ENCODE peak calls at places on chromosomes 11 and 22, in five cellular contexts. One of them, this sample, is unnamed.

GRCh38 chr22:45246060-45246985 is 5.6 kb upstream of the KIAA0930 start:
- DNase-seq in colonic mucosa: peak; percentile 87
- DNase-seq in HAP-1: no peak
- DNase-seq in SJSA1: peak; percentile 83
- DNase-seq in spleen: no peak
- DNase-seq in this sample: no peak

GRCh38 chr11:110077866-110078325 is 15.3 kb upstream of the ZC3H12C start:
- DNase-seq in colonic mucosa: no peak
- DNase-seq in spleen: no peak
- DNase-seq in HAP-1: peak; percentile 90
- DNase-seq in SJSA1: peak; percentile 20
- DNase-seq in this sample: no peak

GRCh38 chr11:62025429-62026105 is 58.1 kb upstream of the FTH1 start:
- DNase-seq in colonic mucosa: peak; percentile 85
- DNase-seq in SJSA1: peak; percentile 52
- DNase-seq in HAP-1: no peak
- DNase-seq in spleen: peak; percentile 87
- DNase-seq in this sample: peak; percentile 27

GRCh38 chr22:32206774-32207758 is 2.2 kb upstream of the RFPL2 start:
- DNase-seq in SJSA1: no peak
- DNase-seq in HAP-1: no peak
- DNase-seq in colonic mucosa: peak; percentile 51
- DNase-seq in spleen: peak; percentile 76
- DNase-seq in this sample: no peak

GRCh38 chr11:61482513-61482912 is 26.0 kb upstream of the LRRC10B start:
- DNase-seq in colonic mucosa: no peak
- DNase-seq in spleen: no peak
- DNase-seq in HAP-1: no peak
- DNase-seq in SJSA1: no peak
- DNase-seq in this sample: no peak

GRCh38 chr22:22219140-22219996 is 25.2 kb upstream of the VPREB1 start:
- DNase-seq in spleen: no peak
- DNase-seq in colonic mucosa: no peak
- DNase-seq in SJSA1: no peak
- DNase-seq in HAP-1: no peak
- DNase-seq in this sample: no peak

GRCh38 chr22:37633082-37633692 is 6.3 kb upstream of the SH3BP1 start:
- DNase-seq in SJSA1: no peak
- DNase-seq in HAP-1: no peak
- DNase-seq in spleen: peak; percentile 88
- DNase-seq in colonic mucosa: no peak
- DNase-seq in this sample: no peak

GRCh38 chr22:44645083-44645482 is 56.9 kb upstream of the PRR5 start:
- DNase-seq in SJSA1: no peak
- DNase-seq in spleen: no peak
- DNase-seq in HAP-1: no peak
- DNase-seq in colonic mucosa: no peak
- DNase-seq in this sample: no peak

GRCh38 chr22:20940178-20940790 is 23.1 kb downstream of the CRKL start:
- DNase-seq in SJSA1: no peak
- DNase-seq in HAP-1: no peak
- DNase-seq in colonic mucosa: no peak
- DNase-seq in spleen: no peak
- DNase-seq in this sample: no peak

GRCh38 chr22:17493384-17493981 is 69.8 kb upstream of the SLC25A18 start:
- DNase-seq in spleen: no peak
- DNase-seq in colonic mucosa: no peak
- DNase-seq in SJSA1: no peak
- DNase-seq in HAP-1: no peak
- DNase-seq in this sample: no peak

GRCh38 chr22:49733631-49734030 is 94.0 kb downstream of the BRD1 start:
- DNase-seq in SJSA1: no peak
- DNase-seq in spleen: no peak
- DNase-seq in HAP-1: no peak
- DNase-seq in colonic mucosa: no peak
- DNase-seq in this sample: no peak

GRCh38 chr22:39966522-39966921 is 6.3 kb downstream of the TMA7B start:
- DNase-seq in SJSA1: no peak
- DNase-seq in HAP-1: no peak
- DNase-seq in colonic mucosa: peak; percentile 26
- DNase-seq in spleen: no peak
- DNase-seq in this sample: no peak

GRCh38 chr11:20035701-20036601 is 124.3 kb downstream of the DBX1 start:
- DNase-seq in SJSA1: peak; percentile 40
- DNase-seq in colonic mucosa: no peak
- DNase-seq in HAP-1: no peak
- DNase-seq in spleen: no peak
- DNase-seq in this sample: no peak

GRCh38 chr11:1197886-1198765 is 24.7 kb upstream of the MUC5B start:
- DNase-seq in spleen: peak; percentile 62
- DNase-seq in colonic mucosa: no peak
- DNase-seq in HAP-1: no peak
- DNase-seq in SJSA1: no peak
- DNase-seq in this sample: peak; percentile 1

GRCh38 chr11:5069272-5069671 is at the start of gene OR52E1:
- DNase-seq in SJSA1: no peak
- DNase-seq in spleen: no peak
- DNase-seq in HAP-1: no peak
- DNase-seq in colonic mucosa: no peak
- DNase-seq in this sample: no peak

GRCh38 chr11:62444271-62444833 is 25.5 kb downstream of the SCGB1A1 start:
- DNase-seq in SJSA1: peak; percentile 74
- DNase-seq in HAP-1: no peak
- DNase-seq in spleen: peak; percentile 85
- DNase-seq in colonic mucosa: peak; percentile 66
- DNase-seq in this sample: peak; percentile 42

GRCh38 chr22:24482586-24482985 is 12.5 kb upstream of the UPB1 start:
- DNase-seq in spleen: no peak
- DNase-seq in SJSA1: peak; percentile 53
- DNase-seq in colonic mucosa: no peak
- DNase-seq in HAP-1: no peak
- DNase-seq in this sample: no peak

GRCh38 chr11:123654566-123655081 is at the start of gene SCN3B:
- DNase-seq in colonic mucosa: peak; percentile 73
- DNase-seq in SJSA1: peak; percentile 25
- DNase-seq in spleen: no peak
- DNase-seq in HAP-1: peak; percentile 70
- DNase-seq in this sample: no peak

GRCh38 chr11:64856382-64857227 is 12.2 kb upstream of the CDC42BPG start:
- DNase-seq in colonic mucosa: peak; percentile 45
- DNase-seq in HAP-1: no peak
- DNase-seq in SJSA1: peak; percentile 87
- DNase-seq in spleen: no peak
- DNase-seq in this sample: peak; percentile 89

GRCh38 chr22:39658367-39658766 is 87.8 kb downstream of the CACNA1I start:
- DNase-seq in spleen: no peak
- DNase-seq in SJSA1: no peak
- DNase-seq in colonic mucosa: no peak
- DNase-seq in HAP-1: no peak
- DNase-seq in this sample: no peak

GRCh38 chr11:13376402-13376801 is 86.6 kb downstream of the BTBD10 start:
- DNase-seq in spleen: no peak
- DNase-seq in HAP-1: no peak
- DNase-seq in SJSA1: no peak
- DNase-seq in colonic mucosa: no peak
- DNase-seq in this sample: no peak

GRCh38 chr22:48367731-48368130 is 1459.9 kb downstream of the BRD1 start:
- DNase-seq in spleen: no peak
- DNase-seq in SJSA1: no peak
- DNase-seq in colonic mucosa: no peak
- DNase-seq in HAP-1: no peak
- DNase-seq in this sample: no peak

GRCh38 chr11:120775986-120776682 is 247.8 kb upstream of the TBCEL start:
- DNase-seq in SJSA1: no peak
- DNase-seq in HAP-1: no peak
- DNase-seq in spleen: no peak
- DNase-seq in colonic mucosa: no peak
- DNase-seq in this sample: no peak

GRCh38 chr11:83194284-83195175 is 1.0 kb downstream of the ANKRD42 start:
- DNase-seq in spleen: peak; percentile 93
- DNase-seq in colonic mucosa: peak; percentile 68
- DNase-seq in HAP-1: peak; percentile 26
- DNase-seq in SJSA1: peak; percentile 47
- DNase-seq in this sample: peak; percentile 37

GRCh38 chr11:58628446-58628845 is 6.0 kb downstream of the CNTF start:
- DNase-seq in SJSA1: no peak
- DNase-seq in spleen: no peak
- DNase-seq in HAP-1: no peak
- DNase-seq in colonic mucosa: no peak
- DNase-seq in this sample: no peak

DNA sequence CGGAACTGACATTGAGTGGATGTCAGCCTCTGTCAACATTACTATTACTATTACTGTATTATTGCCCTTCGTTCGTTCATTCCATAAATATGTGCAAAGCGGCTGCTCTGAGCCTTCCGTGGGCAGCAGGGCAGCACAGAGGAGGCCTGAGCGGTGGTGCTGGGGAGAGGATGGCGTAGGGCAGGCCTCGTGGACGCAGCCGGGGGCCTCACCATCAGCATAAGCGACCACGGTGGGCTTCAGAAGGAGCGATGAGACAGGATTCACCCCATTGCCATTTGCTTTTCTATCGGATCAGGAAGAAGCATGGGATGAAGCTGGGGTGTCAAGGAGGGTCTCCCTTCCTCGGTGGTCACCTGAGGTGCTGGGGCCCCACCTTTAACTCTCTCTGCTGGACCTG is 22.7 kb downstream of the ANO1 start:
- DNase-seq in spleen: no peak
- DNase-seq in SJSA1: no peak
- DNase-seq in colonic mucosa: no peak
- DNase-seq in HAP-1: no peak
- DNase-seq in this sample: no peak
- H3K27me3 ChIP-seq in spleen: no peaks in the 10 kb centered on the region
- H3K27me3 ChIP-seq in SJSA1: peaks cover 62% of the 10 kb centered on the region
- H3K27me3 ChIP-seq in colonic mucosa: no peaks in the 10 kb centered on the region
- H3K27me3 ChIP-seq in HAP-1: no peaks in the 10 kb centered on the region
- H3K27me3 ChIP-seq in this sample: no peaks in the 10 kb centered on the region

GRCh38 chr11:93288079-93288478 is 42.5 kb upstream of the DEUP1 start:
- DNase-seq in colonic mucosa: no peak
- DNase-seq in HAP-1: no peak
- DNase-seq in spleen: no peak
- DNase-seq in SJSA1: no peak
- DNase-seq in this sample: no peak

GRCh38 chr11:93287434-93287833 is 43.1 kb upstream of the DEUP1 start:
- DNase-seq in SJSA1: no peak
- DNase-seq in HAP-1: no peak
- DNase-seq in colonic mucosa: no peak
- DNase-seq in spleen: no peak
- DNase-seq in this sample: no peak

GRCh38 chr11:93288767-93289166 is 41.8 kb upstream of the DEUP1 start:
- DNase-seq in colonic mucosa: no peak
- DNase-seq in SJSA1: no peak
- DNase-seq in HAP-1: no peak
- DNase-seq in spleen: no peak
- DNase-seq in this sample: no peak

GRCh38 chr11:93290061-93290460 is 40.5 kb upstream of the DEUP1 start:
- DNase-seq in SJSA1: no peak
- DNase-seq in spleen: no peak
- DNase-seq in colonic mucosa: no peak
- DNase-seq in HAP-1: no peak
- DNase-seq in this sample: no peak

DNA sequence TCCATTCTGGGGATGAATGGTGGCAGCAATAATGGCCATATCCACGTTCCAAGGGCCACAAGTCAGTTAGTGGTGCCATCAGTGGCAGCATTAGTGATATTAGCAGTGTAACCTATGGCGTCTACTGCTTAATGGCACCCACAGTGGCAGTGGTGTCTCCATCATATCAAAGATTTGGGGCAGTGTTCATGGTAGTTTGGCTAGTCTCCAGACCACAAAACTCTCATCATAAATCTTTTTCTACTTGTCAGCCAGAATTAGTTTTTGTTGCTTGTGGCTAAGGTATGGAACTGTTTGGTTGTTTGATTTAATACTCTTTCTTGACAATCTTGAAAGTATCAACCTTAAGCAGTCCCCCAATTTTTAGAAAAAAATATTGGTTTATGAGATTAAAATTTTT is 45.1 kb upstream of the DEUP1 start:
- DNase-seq in HAP-1: no peak
- DNase-seq in colonic mucosa: no peak
- DNase-seq in spleen: no peak
- DNase-seq in SJSA1: no peak
- DNase-seq in this sample: no peak
- H3K27me3 ChIP-seq in HAP-1: no peaks in the 10 kb centered on the region
- H3K27me3 ChIP-seq in colonic mucosa: no peaks in the 10 kb centered on the region
- H3K27me3 ChIP-seq in spleen: no peaks in the 10 kb centered on the region
- H3K27me3 ChIP-seq in SJSA1: no peaks in the 10 kb centered on the region
- H3K27me3 ChIP-seq in this sample: no peaks in the 10 kb centered on the region

DNA sequence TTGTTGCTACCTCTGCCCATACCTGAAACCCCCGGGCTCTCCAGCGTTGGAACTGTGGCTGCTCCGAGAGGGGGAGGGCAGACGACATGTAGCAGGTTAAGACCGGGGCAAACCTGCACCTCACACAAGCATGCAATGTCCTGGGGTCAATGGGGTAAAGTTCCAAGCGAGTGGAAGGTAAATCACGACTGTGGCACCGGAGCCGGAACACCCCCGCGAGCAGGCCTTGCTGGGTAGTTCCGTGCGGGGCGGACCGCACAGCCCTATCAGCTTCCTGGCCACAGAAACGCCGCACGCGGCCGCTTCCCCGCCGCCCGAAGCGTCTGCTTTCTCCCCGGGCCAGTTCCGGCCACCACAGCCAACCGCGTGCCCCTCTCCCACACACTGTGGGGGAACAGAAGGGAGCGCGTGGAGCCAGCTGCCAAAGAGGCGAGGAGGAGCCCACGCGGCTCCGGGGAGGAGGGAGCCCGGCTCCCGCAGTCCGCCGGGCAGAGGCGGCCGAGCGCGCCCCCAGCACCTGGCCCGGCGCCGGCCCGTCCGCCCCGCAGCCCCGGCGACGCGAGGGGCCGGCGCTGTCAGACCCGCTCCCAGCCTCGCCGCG is 1.6 kb downstream of the SPTBN2 start:
- DNase-seq in SJSA1: peak; percentile 42
- DNase-seq in HAP-1: peak; percentile 32
- DNase-seq in spleen: no peak
- DNase-seq in colonic mucosa: no peak
- DNase-seq in this sample: no peak
- H3K27me3 ChIP-seq in SJSA1: peaks cover 83% of the 10 kb centered on the region
- H3K27me3 ChIP-seq in HAP-1: no peaks in the 10 kb centered on the region
- H3K27me3 ChIP-seq in spleen: peaks cover 19% of the 10 kb centered on the region
- H3K27me3 ChIP-seq in colonic mucosa: peaks cover 11% of the 10 kb centered on the region
- H3K27me3 ChIP-seq in this sample: no peaks in the 10 kb centered on the region

GRCh38 chr11:45347343-45347742 is 61.2 kb upstream of the SYT13 start:
- DNase-seq in HAP-1: no peak
- DNase-seq in SJSA1: no peak
- DNase-seq in colonic mucosa: no peak
- DNase-seq in spleen: no peak
- DNase-seq in this sample: no peak

GRCh38 chr11:45343988-45344387 is 57.8 kb upstream of the SYT13 start:
- DNase-seq in HAP-1: no peak
- DNase-seq in spleen: no peak
- DNase-seq in SJSA1: no peak
- DNase-seq in colonic mucosa: no peak
- DNase-seq in this sample: no peak

DNA sequence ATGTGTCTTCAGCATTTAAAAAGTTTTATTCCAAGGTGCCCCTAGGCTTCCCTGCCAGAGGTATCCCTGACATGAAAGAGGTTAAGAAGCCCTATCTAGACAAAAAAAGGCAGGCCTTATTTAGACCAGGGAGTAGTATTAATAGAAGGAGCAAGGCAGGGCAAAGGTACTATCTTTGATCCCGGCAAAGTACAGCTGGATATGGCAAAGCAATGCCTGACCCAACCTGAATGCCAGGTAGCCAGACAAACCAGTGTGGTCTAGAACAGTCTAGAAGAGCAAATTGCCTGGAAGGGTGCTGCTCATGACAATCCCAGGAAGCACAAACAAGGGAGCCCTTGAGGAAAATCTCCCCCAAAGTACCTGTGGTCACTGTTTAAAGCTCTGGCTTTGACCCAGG is 62.6 kb upstream of the SYT13 start:
- DNase-seq in spleen: no peak
- DNase-seq in SJSA1: no peak
- DNase-seq in HAP-1: no peak
- DNase-seq in colonic mucosa: no peak
- DNase-seq in this sample: no peak
- H3K27me3 ChIP-seq in spleen: no peaks in the 10 kb centered on the region
- H3K27me3 ChIP-seq in SJSA1: peaks cover 52% of the 10 kb centered on the region
- H3K27me3 ChIP-seq in HAP-1: peaks cover 27% of the 10 kb centered on the region
- H3K27me3 ChIP-seq in colonic mucosa: no peaks in the 10 kb centered on the region
- H3K27me3 ChIP-seq in this sample: no peaks in the 10 kb centered on the region

This sample was measured in thoracic aorta.